ENCODE peak calls at places on chromosomes 11 and 22, in nine cellular contexts. Y is spleen, S is NB4, M is A549, O is IMR-90, Q is right lobe of liver, W is uterus, D is adrenal gland, A is transverse colon. L is an unnamed sample.

GRCh38 chr11:69879734-69880005 is 60.5 kb upstream of the FGF3 start:
- DNase-seq in Y (peak), S (no peak), M (no peak), O (no peak), Q (no peak), W (no peak), D (no peak), A (no peak), L (no peak)

GRCh38 chr22:35600466-35600865 is 16.7 kb downstream of the MB start:
- DNase-seq in Y (no peak), S (no peak), M (no peak), O (no peak), Q (no peak), W (no peak), D (no peak), A (no peak), L (no peak)

GRCh38 chr11:1783725-1784529 is 20.2 kb upstream of the CTSD start:
- DNase-seq in Y (no peak), S (no peak), M (no peak), O (no peak), Q (no peak), W (no peak), D (no peak), A (no peak), L (no peak)

GRCh38 chr11:111063711-111064110 is 181.8 kb upstream of the POU2AF2 start:
- DNase-seq in Y (no peak), S (no peak), M (no peak), O (peak), Q (no peak), W (no peak), D (no peak), A (no peak), L (no peak)

GRCh38 chr22:46803031-46803880 is 40.8 kb downstream of the TBC1D22A start:
- DNase-seq in Y (peak), S (peak), M (peak), O (no peak), Q (peak), W (no peak), D (peak), A (peak), L (peak)

GRCh38 chr11:40924915-40925314 is 534.5 kb downstream of the LRRC4C start:
- DNase-seq in Y (no peak), S (no peak), M (no peak), O (no peak), Q (no peak), W (no peak), D (no peak), A (no peak), L (no peak)

GRCh38 chr22:20952544-20953341 is 14.3 kb upstream of the AIFM3 start:
- DNase-seq in Y (peak), S (no peak), M (no peak), O (no peak), Q (peak), W (no peak), D (no peak), A (peak), L (no peak)

GRCh38 chr11:76701701-76702100 is 31.2 kb upstream of the LRRC32 start:
- DNase-seq in Y (peak), S (no peak), M (no peak), O (peak), Q (no peak), W (peak), D (peak), A (no peak), L (no peak)

GRCh38 chr11:13429836-13430235 is 33.2 kb downstream of the BTBD10 start:
- DNase-seq in Y (no peak), S (no peak), M (no peak), O (no peak), Q (no peak), W (no peak), D (no peak), A (no peak), L (no peak)

DNA sequence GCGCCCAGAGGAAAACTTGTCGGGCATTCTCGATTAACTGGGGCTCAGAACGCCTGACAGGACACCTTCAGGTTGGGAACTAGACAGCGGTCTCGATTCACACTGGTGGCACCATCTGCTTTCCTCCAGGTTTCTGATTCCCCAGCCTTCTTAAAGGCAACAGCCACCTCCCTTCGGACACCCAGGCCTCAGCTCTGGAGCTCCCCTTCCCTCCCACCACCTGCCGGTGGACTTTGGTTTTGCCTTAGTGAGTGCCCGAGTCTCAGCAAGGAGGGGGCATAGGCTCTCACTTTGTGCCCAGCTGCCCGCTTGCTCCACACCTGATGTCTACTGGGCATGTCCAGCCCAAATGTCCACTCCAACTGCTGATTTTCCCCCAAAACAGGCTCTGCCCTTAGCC is 110.4 kb upstream of the PARVA start:
- DNase-seq in Y (no peak), S (no peak), M (no peak), O (no peak), Q (no peak), W (no peak), D (no peak), A (no peak), L (no peak)
- TF ChIP-seq CTCF in Y (no peak), S (no peak), M (no peak), O (no peak), Q (no peak), W (no peak), D (no peak), A (no peak), L (no peak)

DNA sequence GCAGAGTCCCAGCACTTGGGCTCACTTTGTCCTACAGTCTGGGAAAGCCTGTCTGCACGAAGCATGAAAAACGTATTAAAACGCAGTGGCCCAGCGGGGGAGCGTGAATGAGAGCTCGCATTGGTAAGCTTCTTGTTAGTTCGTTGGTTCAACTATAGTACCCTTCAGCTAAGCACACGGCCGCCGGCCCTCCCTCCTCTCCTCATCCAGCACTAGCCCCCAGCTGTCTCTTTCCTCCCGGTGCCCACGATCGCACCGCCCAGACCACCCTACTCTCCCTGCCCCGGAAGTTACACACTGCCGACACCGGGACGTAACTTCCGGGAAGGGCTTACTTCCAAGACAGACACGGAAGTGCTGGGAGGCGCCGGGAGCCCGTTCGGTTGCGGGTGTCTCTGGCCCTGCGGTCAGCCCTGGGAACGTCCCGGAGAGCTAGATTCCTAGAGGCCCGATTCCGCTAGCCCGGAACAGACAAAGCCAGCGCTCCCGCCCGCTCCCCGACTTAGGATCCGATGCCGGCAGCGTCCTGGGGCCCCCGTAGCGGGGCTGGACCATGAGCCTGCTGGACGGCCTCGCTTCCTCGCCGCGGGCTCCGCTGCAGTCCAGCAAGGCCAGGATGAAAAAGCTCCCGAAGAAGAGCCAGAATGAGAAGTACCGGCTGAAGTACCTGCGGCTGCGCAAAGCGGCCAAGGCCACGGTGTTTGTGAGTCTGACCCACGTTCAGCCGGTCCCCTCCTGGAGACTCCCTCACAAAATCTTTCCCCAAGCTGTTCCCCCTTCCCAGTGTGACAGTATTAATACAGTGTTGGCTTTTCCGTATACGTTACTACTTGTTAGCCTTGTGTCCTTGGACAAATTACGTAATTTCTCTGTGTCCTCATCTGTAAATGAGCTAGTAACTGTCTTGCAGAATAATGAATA is at the start of gene TBRG1:
- DNase-seq in Y (peak), S (peak), M (peak), O (peak), Q (peak), W (peak), D (peak), A (peak), L (peak)
- TF ChIP-seq POLR2A in Y (peak), S (peak), M (peak), O (peak), Q (peak), W (peak), D (peak), A (peak), L (peak)

DNA sequence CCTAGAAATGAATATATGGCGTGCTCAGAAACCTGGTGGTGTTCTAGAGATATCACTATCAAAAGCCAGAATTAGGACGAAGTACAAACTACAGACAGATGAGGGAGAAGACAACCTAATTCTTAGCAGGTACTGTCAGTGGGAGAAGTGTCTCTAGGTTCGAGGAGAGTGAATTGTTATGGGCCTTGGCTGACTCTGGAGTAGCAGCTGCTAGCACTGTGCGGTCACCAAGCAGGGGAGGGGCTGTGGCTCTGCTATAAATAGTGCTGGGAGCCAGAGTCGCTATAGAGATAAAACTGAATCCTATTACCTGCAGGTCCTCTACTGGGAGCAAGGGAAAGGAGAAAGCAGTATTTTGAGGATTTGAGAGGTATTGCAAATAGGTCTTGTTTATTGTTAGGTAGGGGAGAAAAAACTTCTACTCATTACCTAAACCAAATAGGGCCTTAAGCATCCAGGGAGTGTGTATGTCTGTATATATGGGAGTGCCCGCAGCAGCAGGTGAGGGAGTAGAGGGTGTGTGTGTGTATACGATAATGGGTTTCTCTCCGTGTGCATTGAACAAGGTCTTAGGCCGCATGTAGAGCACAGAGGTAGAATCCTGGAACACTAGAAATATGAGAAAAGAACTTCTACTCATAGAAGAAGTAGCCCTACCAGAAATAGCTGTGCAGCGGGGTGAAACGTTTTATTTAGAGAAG is 2.2 kb downstream of the MADD start:
- DNase-seq in Y (no peak), S (peak), M (no peak), O (no peak), Q (no peak), W (no peak), D (peak), A (peak), L (no peak)
- H3K4me3 ChIP-seq in Y (no peak), S (peak), M (no peak), O (no peak), Q (no peak), W (no peak), D (no peak), A (no peak), L (no peak)

DNA sequence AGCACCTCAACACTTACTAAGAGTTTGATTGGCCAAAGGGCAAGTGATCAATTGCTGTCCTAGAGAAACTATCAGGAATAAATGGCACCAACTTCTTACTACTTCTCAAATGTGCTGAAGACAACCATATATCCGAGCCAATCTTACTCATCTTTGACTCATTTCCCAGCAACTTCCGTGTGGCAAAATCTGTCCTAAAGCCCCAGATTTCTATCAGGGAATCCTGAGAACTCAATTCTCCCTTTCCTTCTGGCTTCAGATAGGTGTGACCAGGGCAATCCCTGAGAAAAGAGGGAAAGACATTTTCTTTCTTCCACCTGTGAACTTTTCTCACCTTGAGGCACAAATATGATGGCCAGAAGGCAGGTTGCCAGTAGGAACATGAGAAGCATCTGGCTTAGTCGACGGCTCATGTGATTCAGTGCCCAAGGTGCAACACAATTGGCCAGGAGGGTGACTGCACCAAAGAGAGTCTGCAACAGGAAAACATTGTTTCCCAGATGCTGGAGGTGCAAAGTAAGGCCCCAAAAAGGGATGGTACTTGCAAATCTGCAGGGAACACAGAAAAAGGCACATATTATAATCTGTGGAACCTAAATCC is 21.8 kb upstream of the SLC22A24 start:
- DNase-seq in Y (no peak), S (no peak), M (no peak), O (no peak), Q (no peak), W (no peak), D (no peak), A (no peak), L (no peak)
- TF ChIP-seq CTCF in Y (no peak), S (no peak), M (no peak), O (no peak), Q (no peak), W (no peak), D (no peak), A (no peak), L (no peak)

GRCh38 chr11:119029340-119030028 is 1.2 kb downstream of the SLC37A4 start:
- DNase-seq in Y (peak), S (peak), M (no peak), O (no peak), Q (peak), W (no peak), D (no peak), A (peak), L (peak)
- TF ChIP-seq POLR2A in Y (no peak), S (no peak), M (no peak), O (no peak), Q (peak), W (no peak), D (no peak), A (peak), L (no peak)

DNA sequence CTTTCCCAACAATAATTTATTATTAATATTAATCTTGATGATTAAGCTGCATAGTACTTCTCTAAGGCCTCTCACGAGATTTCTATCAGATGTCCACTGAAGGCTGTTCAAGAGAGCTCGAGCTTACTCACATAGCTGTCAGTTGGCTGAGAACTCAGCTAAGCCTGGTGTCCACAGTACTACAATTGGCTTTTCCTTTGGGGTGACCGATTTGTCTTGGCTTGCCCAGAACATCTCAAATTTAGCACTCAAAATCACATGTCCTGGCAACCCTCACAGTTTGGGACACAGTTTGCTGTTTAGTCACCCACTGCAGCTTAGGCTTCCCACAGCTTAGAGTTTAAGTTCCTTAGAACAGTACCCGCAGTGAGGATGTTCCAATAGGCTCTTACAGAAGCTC is 96.5 kb downstream of the LUZP2 start:
- DNase-seq in Y (no peak), S (no peak), M (no peak), O (peak), Q (no peak), W (no peak), D (peak), A (no peak), L (no peak)
- H3K4me3 ChIP-seq in Y (no peak), S (no peak), M (no peak), O (no peak), Q (no peak), W (no peak), D (no peak), A (no peak), L (no peak)

GRCh38 chr22:19430890-19431541 is 517 bp downstream of the HIRA start:
- DNase-seq in Y (peak), S (peak), M (peak), O (peak), Q (peak), W (peak), D (peak), A (peak), L (peak)
- TF ChIP-seq CTCF in Y (no peak), S (peak), M (no peak), O (no peak), Q (no peak), W (no peak), D (peak), A (peak), L (no peak)

GRCh38 chr11:339963-340362 is 19.3 kb upstream of the IFITM3 start:
- DNase-seq in Y (no peak), S (no peak), M (no peak), O (no peak), Q (no peak), W (no peak), D (no peak), A (no peak), L (no peak)
- TF ChIP-seq POLR2A in Y (no peak), S (no peak), M (no peak), O (no peak), Q (no peak), W (no peak), D (no peak), A (no peak), L (no peak)

L was measured in testis.